ENCODE peak calls at places on chromosomes 7 and 10, in five cellular contexts. K is ovary, N is NCI-H1105, L is amygdala, E is NCI-H1092 treated with DMSO at 0.1 percent for 48 hours. V is an unnamed sample.

GRCh38 chr7:100465702-100466311 is 1.7 kb upstream of the SPACDR start:
- DNase-seq in K (peak; percentile 82), N (peak; percentile 60), L (peak; percentile 88), E (peak; percentile 86), V (no peak)

GRCh38 chr10:6202684-6203330 is at the start of gene PFKFB3:
- DNase-seq in K (peak; percentile 97), N (peak; percentile 54), L (peak; percentile 94), E (peak; percentile 32), V (peak; percentile 96)

GRCh38 chr7:135994466-135995205 is 17.5 kb upstream of the MTPN start:
- DNase-seq in K (no peak), N (no peak), L (no peak), E (no peak), V (no peak)

GRCh38 chr10:62788861-62789467 is 15.6 kb upstream of the ADO start:
- DNase-seq in K (no peak), N (no peak), L (no peak), E (no peak), V (no peak)

GRCh38 chr7:74429153-74429747 is 24.5 kb upstream of the GTF2IRD1 start:
- DNase-seq in K (no peak), N (no peak), L (no peak), E (no peak), V (no peak)

GRCh38 chr7:83149466-83149865 is 13.2 kb downstream of the PCLO start:
- DNase-seq in K (no peak), N (no peak), L (no peak), E (no peak), V (no peak)

GRCh38 chr10:114573330-114574045 is 84.6 kb downstream of the ABLIM1 start:
- DNase-seq in K (no peak), N (no peak), L (no peak), E (no peak), V (no peak)

GRCh38 chr10:13706604-13707003 is 119.8 kb downstream of the PRPF18 start:
- DNase-seq in K (no peak), N (no peak), L (no peak), E (no peak), V (no peak)

GRCh38 chr7:91285966-91286365 is 21.7 kb downstream of the FZD1 start:
- DNase-seq in K (no peak), N (no peak), L (no peak), E (peak; percentile 50), V (no peak)

GRCh38 chr10:113061054-113061430 is 111.0 kb downstream of the TCF7L2 start:
- DNase-seq in K (peak; percentile 58), N (no peak), L (no peak), E (no peak), V (no peak)

GRCh38 chr7:19969859-19970493 is 196.6 kb upstream of the TMEM196 start:
- DNase-seq in K (no peak), N (no peak), L (no peak), E (no peak), V (no peak)

GRCh38 chr7:44849277-44850210 is 1.7 kb upstream of the H2AZ2 start:
- DNase-seq in K (no peak), N (no peak), L (no peak), E (peak; percentile 50), V (no peak)

GRCh38 chr10:28842321-28842720 is 165.0 kb downstream of the BAMBI start:
- DNase-seq in K (no peak), N (no peak), L (no peak), E (no peak), V (no peak)

GRCh38 chr10:115956225-115957009 is 316.6 kb downstream of the GFRA1 start:
- DNase-seq in K (no peak), N (no peak), L (no peak), E (no peak), V (no peak)

GRCh38 chr7:954330-955238 is at the start of gene ADAP1:
- DNase-seq in K (peak; percentile 21), N (no peak), L (no peak), E (no peak), V (peak; percentile 70)

GRCh38 chr7:69942557-69942956 is 344.3 kb downstream of the AUTS2 start:
- DNase-seq in K (no peak), N (no peak), L (no peak), E (no peak), V (no peak)

GRCh38 chr10:124715479-124715878 is 28.7 kb downstream of the FAM53B start:
- DNase-seq in K (no peak), N (no peak), L (no peak), E (no peak), V (no peak)

GRCh38 chr10:46555713-46556514 is 544 bp downstream of the GPRIN2 start:
- DNase-seq in K (peak; percentile 26), N (no peak), L (no peak), E (no peak), V (peak; percentile 47)

GRCh38 chr10:31395695-31396094 is 76.7 kb downstream of the ZEB1 start:
- DNase-seq in K (no peak), N (no peak), L (no peak), E (no peak), V (no peak)

GRCh38 chr7:149466364-149466763 is 5.5 kb upstream of the ZNF777 start:
- DNase-seq in K (no peak), N (no peak), L (no peak), E (no peak), V (no peak)

GRCh38 chr10:33306756-33307519 is 27.5 kb downstream of the NRP1 start:
- DNase-seq in K (no peak), N (no peak), L (no peak), E (no peak), V (no peak)

GRCh38 chr10:126060232-126060935 is 164.0 kb downstream of the FANK1 start:
- DNase-seq in K (peak; percentile 85), N (no peak), L (no peak), E (no peak), V (no peak)

GRCh38 chr10:81192404-81192803 is 654.7 kb downstream of the SH2D4B start:
- DNase-seq in K (no peak), N (no peak), L (no peak), E (no peak), V (no peak)

GRCh38 chr7:100489824-100490223 is 6.1 kb downstream of the NYAP1 start:
- DNase-seq in K (peak; percentile 79), N (peak; percentile 99), L (peak; percentile 96), E (peak; percentile 99), V (no peak)

GRCh38 chr7:155509725-155510551 is 36.4 kb downstream of the CNPY1 start:
- DNase-seq in K (no peak), N (no peak), L (no peak), E (peak; percentile 76), V (no peak)

GRCh38 chr10:11180228-11180627 is 162.6 kb downstream of the CELF2 start:
- DNase-seq in K (no peak), N (no peak), L (no peak), E (no peak), V (peak; percentile 88)

GRCh38 chr10:67386260-67386659 is 309.7 kb downstream of the CTNNA3 start:
- DNase-seq in K (no peak), N (no peak), L (no peak), E (no peak), V (no peak)

GRCh38 chr7:156735861-156736260 is 95.3 kb downstream of the RNF32 start:
- DNase-seq in K (no peak), N (no peak), L (no peak), E (no peak), V (no peak)

GRCh38 chr10:92407305-92408016 is 116.5 kb downstream of the MARCHF5 start:
- DNase-seq in K (no peak), N (no peak), L (no peak), E (no peak), V (no peak)

GRCh38 chr7:155069992-155070827 is at the start of gene HTR5A:
- DNase-seq in K (peak; percentile 57), N (no peak), L (peak; percentile 22), E (peak; percentile 87), V (no peak)

GRCh38 chr10:31912898-31913847 is 15.5 kb downstream of the ARHGAP12 start:
- DNase-seq in K (peak; percentile 36), N (no peak), L (peak; percentile 3), E (peak; percentile 52), V (no peak)

GRCh38 chr10:86599729-86600128 is 54.6 kb upstream of the OPN4 start:
- DNase-seq in K (no peak), N (no peak), L (no peak), E (no peak), V (no peak)

GRCh38 chr7:73919694-73920375 is 58.9 kb downstream of the TMEM270 start:
- DNase-seq in K (no peak), N (no peak), L (no peak), E (no peak), V (no peak)

GRCh38 chr10:99908512-99908911 is 101.2 kb downstream of the DNMBP start:
- DNase-seq in K (no peak), N (no peak), L (no peak), E (no peak), V (no peak)